ENCODE peak calls at places on chromosome 2, in nine cellular contexts. H, F, W, P, R, V, I, B and E are unnamed samples. For H3K27me3, the result is how much of the 10 kb centered on the place peaks cover.

GRCh38 chr2:13006829-13007715 is 290.3 kb downstream of the TRIB2 start:
- DNase-seq in H (peak), F (peak), W (peak), P (peak), R (peak), V (peak), I (peak), B (peak), E (peak)

GRCh38 chr2:46836295-46837111 is 79.1 kb downstream of the MCFD2 start:
- DNase-seq in H (no peak), F (no peak), W (peak), P (no peak), R (no peak), V (no peak), I (no peak), B (no peak), E (no peak)

GRCh38 chr2:205733648-205734047 is 51.3 kb downstream of the NRP2 start:
- DNase-seq in H (no peak), F (no peak), W (no peak), P (no peak), R (no peak), V (no peak), I (peak), B (no peak), E (peak)

GRCh38 chr2:152835674-152836073 is 117.3 kb downstream of the ARL6IP6 start:
- DNase-seq in H (no peak), F (no peak), W (no peak), P (no peak), R (no peak), V (no peak), I (no peak), B (no peak), E (no peak)

GRCh38 chr2:105646423-105647076 is 98.2 kb upstream of the NCK2 start:
- DNase-seq in H (no peak), F (no peak), W (no peak), P (no peak), R (no peak), V (no peak), I (no peak), B (no peak), E (no peak)

GRCh38 chr2:110748489-110748867 is 16.1 kb downstream of the ACOXL start:
- DNase-seq in H (no peak), F (no peak), W (no peak), P (no peak), R (no peak), V (no peak), I (no peak), B (no peak), E (no peak)

GRCh38 chr2:226699321-226699720 is 100.3 kb downstream of the IRS1 start:
- DNase-seq in H (peak), F (peak), W (no peak), P (no peak), R (no peak), V (peak), I (peak), B (peak), E (no peak)

GRCh38 chr2:229297284-229297683 is 26.2 kb upstream of the PID1 start:
- DNase-seq in H (no peak), F (no peak), W (no peak), P (no peak), R (no peak), V (no peak), I (no peak), B (no peak), E (no peak)

GRCh38 chr2:236820763-236821344 is 251.2 kb downstream of the ACKR3 start:
- DNase-seq in H (no peak), F (no peak), W (no peak), P (no peak), R (no peak), V (no peak), I (no peak), B (no peak), E (no peak)

GRCh38 chr2:112996635-112997034 is 8.6 kb upstream of the IL36A start:
- DNase-seq in H (no peak), F (no peak), W (no peak), P (no peak), R (no peak), V (no peak), I (no peak), B (no peak), E (no peak)

GRCh38 chr2:204437815-204438766 is 107.2 kb upstream of the PARD3B start:
- DNase-seq in H (no peak), F (no peak), W (no peak), P (no peak), R (no peak), V (no peak), I (no peak), B (no peak), E (no peak)

GRCh38 chr2:108145551-108145950 is 94.2 kb upstream of the SULT1C3 start:
- DNase-seq in H (no peak), F (no peak), W (no peak), P (no peak), R (no peak), V (peak), I (no peak), B (no peak), E (no peak)

GRCh38 chr2:217923007-217923686 is 79.6 kb downstream of the TNS1 start:
- DNase-seq in H (no peak), F (no peak), W (no peak), P (no peak), R (no peak), V (no peak), I (no peak), B (no peak), E (no peak)
- H3K4me3 ChIP-seq in H (peak), F (no peak), W (no peak), P (no peak), R (no peak), V (no peak), I (no peak), B (no peak), E (no peak)

DNA sequence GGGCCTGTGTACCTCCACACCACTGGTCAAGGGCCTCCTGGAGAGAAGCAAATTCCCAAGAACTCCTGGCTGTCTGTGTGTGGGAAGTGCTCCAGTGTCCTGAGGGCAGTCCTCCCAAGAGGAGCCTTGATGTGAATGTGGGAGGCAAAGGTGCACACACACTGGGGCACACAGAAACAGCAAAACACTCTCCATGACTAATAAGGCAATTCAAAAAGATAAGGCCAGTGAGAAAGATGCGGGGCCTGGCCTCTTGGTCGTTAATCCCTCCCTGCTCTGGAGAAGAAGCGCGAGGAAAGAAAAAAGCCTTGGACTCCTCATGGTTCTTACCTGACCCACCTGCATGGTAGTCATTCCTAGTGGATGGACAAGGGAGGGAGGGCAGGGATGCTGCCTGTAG is 373.2 kb downstream of the SLC4A3 start:
- DNase-seq in H (no peak), F (no peak), W (no peak), P (no peak), R (no peak), V (no peak), I (no peak), B (no peak), E (no peak)
- H3K27me3 ChIP-seq in H (under half), F (under half), W (under half), P (under half), R (under half), V (under half), I (under half), B (under half), E (under half)

DNA sequence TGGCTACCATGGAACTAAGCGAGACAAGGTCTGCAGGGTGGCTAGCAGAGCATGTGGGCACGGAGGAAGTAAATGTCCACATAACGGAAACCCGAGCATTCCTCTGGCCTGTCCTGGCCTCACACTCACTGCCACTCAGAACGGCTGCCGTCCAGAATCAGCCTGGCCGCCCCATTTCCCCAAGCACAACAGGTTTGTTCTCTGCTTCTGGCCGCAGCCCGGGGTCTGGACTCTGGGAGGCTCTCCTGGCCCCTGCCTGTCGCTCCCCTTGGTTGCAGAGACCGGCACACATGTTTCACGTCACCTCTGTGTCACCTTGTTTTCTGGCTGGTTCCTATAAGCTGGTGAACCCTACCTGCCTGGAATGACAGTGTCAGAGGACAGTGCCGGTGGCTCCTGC is 69.3 kb downstream of the GLI2 start:
- DNase-seq in H (no peak), F (no peak), W (no peak), P (no peak), R (no peak), V (no peak), I (no peak), B (no peak), E (peak)
- H3K4me3 ChIP-seq in H (no peak), F (no peak), W (no peak), P (no peak), R (no peak), V (no peak), I (no peak), B (no peak), E (no peak)

DNA sequence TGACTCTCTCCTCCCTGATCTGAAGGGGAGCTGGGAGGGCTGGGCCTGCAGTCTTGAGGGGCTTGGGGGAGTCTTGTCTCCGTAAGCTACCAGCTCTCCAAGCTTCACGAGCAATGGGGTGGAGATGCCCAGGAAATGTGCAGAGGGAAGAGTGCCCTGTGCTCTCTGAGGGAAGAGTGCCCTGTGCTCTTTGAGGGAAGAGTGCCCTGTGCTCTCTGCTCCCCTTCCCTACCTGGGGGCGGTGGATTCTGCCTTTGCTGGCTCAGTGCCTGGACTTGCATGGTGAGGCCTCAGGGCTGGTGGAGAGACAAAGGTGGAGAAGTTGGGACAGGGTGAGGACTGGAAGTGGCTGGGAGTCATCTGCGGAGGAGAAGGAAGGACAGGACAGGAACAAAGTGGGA is 72.7 kb downstream of the TWIST2 start:
- DNase-seq in H (no peak), F (no peak), W (peak), P (no peak), R (no peak), V (no peak), I (no peak), B (no peak), E (no peak)
- H3K27me3 ChIP-seq in H (under half), F (under half), W (under half), P (under half), R (under half), V (under half), I (under half), B (under half), E (under half)

DNA sequence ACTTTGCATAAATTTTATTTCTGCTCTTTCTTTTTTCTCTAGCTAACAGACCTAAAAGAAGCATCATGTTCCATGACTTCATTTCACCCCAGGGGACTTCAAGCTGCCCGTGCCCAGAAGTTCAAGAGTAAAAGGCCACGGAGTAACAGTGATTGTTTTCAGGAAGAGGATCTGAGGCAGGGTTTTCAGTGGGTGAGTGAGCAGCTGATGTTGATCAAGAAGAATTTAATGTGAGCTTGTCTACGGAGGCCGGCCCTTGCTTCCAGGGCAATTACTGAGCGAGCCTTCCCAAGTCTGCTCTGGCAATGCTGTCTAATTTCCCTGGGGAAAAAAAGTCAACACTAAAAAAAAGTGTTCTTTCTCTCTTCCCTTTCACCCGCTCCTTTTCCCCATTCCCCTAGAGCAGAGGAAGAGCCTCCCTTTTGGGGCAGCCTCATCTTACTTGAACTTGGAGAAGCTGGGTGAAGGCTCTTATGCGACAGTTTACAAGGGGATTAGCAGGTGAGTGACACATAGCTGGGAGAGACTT is 1.2 kb downstream of the CDK15 start:
- DNase-seq in H (peak), F (peak), W (no peak), P (peak), R (no peak), V (peak), I (peak), B (no peak), E (peak)
- H3K4me3 ChIP-seq in H (no peak), F (no peak), W (no peak), P (no peak), R (no peak), V (no peak), I (no peak), B (no peak), E (no peak)

GRCh38 chr2:26169226-26169625 is 3.7 kb upstream of the GAREM2 start:
- DNase-seq in H (no peak), F (no peak), W (no peak), P (no peak), R (no peak), V (no peak), I (no peak), B (no peak), E (no peak)
- H3K27me3 ChIP-seq in H (under half), F (under half), W (under half), P (under half), R (under half), V (under half), I (under half), B (under half), E (under half)

GRCh38 chr2:224594840-224595239 is 9.7 kb upstream of the CUL3 start:
- DNase-seq in H (no peak), F (no peak), W (no peak), P (no peak), R (no peak), V (peak), I (no peak), B (no peak), E (no peak)
- H3K4me3 ChIP-seq in H (no peak), F (no peak), W (no peak), P (no peak), R (no peak), V (no peak), I (no peak), B (no peak), E (no peak)

DNA sequence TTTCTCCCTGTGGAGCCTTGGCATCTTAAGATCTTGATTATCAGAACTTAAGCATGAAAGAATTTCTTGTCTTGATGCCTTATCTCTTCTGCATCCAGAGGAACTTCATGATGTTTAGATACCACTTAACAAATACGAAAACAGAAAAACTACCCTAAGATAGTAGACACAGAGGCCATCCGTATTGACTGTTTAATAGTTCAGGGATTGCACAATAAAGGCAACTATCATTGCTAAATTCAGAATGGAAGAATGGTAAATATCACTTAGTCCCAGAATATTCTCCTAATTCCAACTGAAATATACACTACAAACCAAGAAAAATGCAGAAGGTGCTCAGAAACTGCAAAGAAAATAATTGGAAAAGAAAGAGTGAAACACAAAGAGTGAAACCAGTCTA is 214.6 kb upstream of the VWC2L start:
- DNase-seq in H (no peak), F (no peak), W (no peak), P (no peak), R (no peak), V (no peak), I (no peak), B (no peak), E (no peak)
- H3K27me3 ChIP-seq in H (under half), F (under half), W (under half), P (under half), R (under half), V (under half), I (under half), B (under half), E (under half)